ENCODE peak calls at places on chromosomes 2 and 18, in nine cellular contexts. F, V, W, D, J, S, R, M and P are unnamed samples.

GRCh38 chr2:238269741-238270140 is 18.7 kb downstream of the PER2 start:
- DNase-seq in D (no peak), F (no peak), W (no peak), M (no peak), V (no peak), R (no peak), J (no peak), S (no peak), P (no peak)

GRCh38 chr2:109174626-109175349 is 45.8 kb downstream of the SH3RF3 start:
- DNase-seq in V (no peak), F (no peak), S (no peak), D (no peak), W (no peak), J (no peak), M (no peak), R (no peak), P (peak; percentile 23)

GRCh38 chr2:3289526-3289925 is 88.1 kb downstream of the EIPR1 start:
- DNase-seq in M (no peak), F (no peak), J (no peak), R (no peak), W (no peak), V (no peak), S (no peak), D (no peak), P (no peak)

GRCh38 chr18:501406-501714 is 859 bp upstream of the COLEC12 start:
- DNase-seq in J (no peak), F (no peak), R (no peak), S (no peak), W (no peak), M (no peak), V (no peak), D (no peak), P (no peak)

GRCh38 chr2:114442545-114442944 is at the start of gene DPP10:
- DNase-seq in D (no peak), M (peak; percentile 0), V (no peak), J (no peak), S (no peak), W (peak; percentile 12), R (no peak), F (no peak), P (peak; percentile 1)

GRCh38 chr2:63537306-63537705 is 51.0 kb downstream of the WDPCP start:
- DNase-seq in F (no peak), D (no peak), W (peak; percentile 93), M (peak; percentile 17), J (no peak), R (no peak), V (no peak), S (no peak), P (peak; percentile 43)

GRCh38 chr2:42932271-42933151 is 140.1 kb upstream of the HAAO start:
- DNase-seq in R (no peak), W (no peak), V (no peak), M (peak; percentile 62), D (no peak), S (no peak), J (no peak), F (no peak), P (no peak)

GRCh38 chr2:118627156-118627555 is 220.3 kb downstream of the EN1 start:
- DNase-seq in V (no peak), W (no peak), J (no peak), F (no peak), R (no peak), S (no peak), M (no peak), D (no peak), P (no peak)

GRCh38 chr2:102848366-102848839 is 86.6 kb downstream of the TMEM182 start:
- DNase-seq in V (no peak), M (peak; percentile 55), D (no peak), S (no peak), F (no peak), J (no peak), R (no peak), W (peak; percentile 86), P (peak; percentile 53)

GRCh38 chr2:23698733-23699391 is 228.1 kb downstream of the ATAD2B start:
- DNase-seq in S (no peak), R (no peak), D (no peak), V (no peak), M (peak; percentile 34), F (no peak), W (no peak), J (no peak), P (peak; percentile 43)

GRCh38 chr2:221747289-221747972 is 175.3 kb upstream of the EPHA4 start:
- DNase-seq in W (no peak), M (no peak), F (no peak), J (no peak), V (no peak), D (no peak), R (no peak), S (no peak), P (no peak)

GRCh38 chr2:218285604-218286003 is 6.7 kb downstream of the TMBIM1 start:
- DNase-seq in D (no peak), M (peak; percentile 43), J (no peak), W (peak; percentile 17), S (peak; percentile 27), V (no peak), F (no peak), R (peak; percentile 66), P (peak; percentile 62)

GRCh38 chr2:172736419-172737174 is 952 bp downstream of the RAPGEF4 start:
- DNase-seq in J (no peak), W (no peak), D (no peak), M (no peak), R (no peak), V (no peak), F (no peak), S (no peak), P (no peak)

GRCh38 chr2:54669677-54670484 is 53.6 kb upstream of the EML6 start:
- DNase-seq in M (no peak), S (no peak), J (no peak), W (no peak), R (peak; percentile 72), F (no peak), V (no peak), D (no peak), P (peak; percentile 90)

GRCh38 chr2:47300081-47300480 is 102.9 kb upstream of the MSH2 start:
- DNase-seq in M (no peak), V (no peak), F (no peak), R (no peak), W (no peak), D (no peak), J (no peak), S (no peak), P (no peak)

GRCh38 chr2:203744091-203744490 is 37.7 kb downstream of the CD28 start:
- DNase-seq in V (no peak), M (peak; percentile 14), D (no peak), S (no peak), J (no peak), R (no peak), F (no peak), W (no peak), P (no peak)